ENCODE peak calls at places on chromosomes 4 and X, in five cellular contexts. L is heart right ventricle, X is hepatocyte, U is RWPE1, P is lower leg skin. Q is an unnamed sample.

GRCh38 chrX:21974011-21974385 is 33.5 kb downstream of the SMS start:
- DNase-seq in L (no peak), X (peak; percentile 29), U (peak; percentile 1), P (no peak), Q (no peak)

GRCh38 chr4:30385650-30386049 is 334.5 kb upstream of the PCDH7 start:
- DNase-seq in L (no peak), X (no peak), U (no peak), P (no peak), Q (no peak)

GRCh38 chrX:17007134-17007768 is 60.8 kb downstream of the REPS2 start:
- DNase-seq in L (no peak), X (no peak), U (no peak), P (no peak), Q (no peak)

GRCh38 chr4:148740701-148741100 is 298.5 kb upstream of the NR3C2 start:
- DNase-seq in L (no peak), X (no peak), U (no peak), P (no peak), Q (no peak)

GRCh38 chr4:14767142-14767541 is 235.1 kb upstream of the CPEB2 start:
- DNase-seq in L (no peak), X (no peak), U (no peak), P (no peak), Q (no peak)

GRCh38 chr4:182748949-182749348 is 168.2 kb downstream of the DCTD start:
- DNase-seq in L (no peak), X (no peak), U (peak; percentile 46), P (no peak), Q (no peak)

GRCh38 chr4:48180234-48180633 is 46.2 kb upstream of the TXK start:
- DNase-seq in L (no peak), X (no peak), U (no peak), P (no peak), Q (no peak)

GRCh38 chrX:121641560-121641959 is 594.1 kb downstream of the GLUD2 start:
- DNase-seq in L (no peak), X (no peak), U (peak; percentile 12), P (no peak), Q (no peak)

GRCh38 chr4:55178226-55179005 is 53.0 kb upstream of the KDR start:
- DNase-seq in L (peak; percentile 37), X (no peak), U (no peak), P (no peak), Q (no peak)

GRCh38 chr4:76644831-76645485 is 209.9 kb downstream of the SHROOM3 start:
- DNase-seq in L (no peak), X (no peak), U (no peak), P (no peak), Q (no peak)

GRCh38 chr4:11470709-11471441 is 42.2 kb upstream of the HS3ST1 start:
- DNase-seq in L (no peak), X (no peak), U (no peak), P (no peak), Q (no peak)

GRCh38 chrX:100704581-100705203 is 27.2 kb downstream of the SYTL4 start:
- DNase-seq in L (no peak), X (no peak), U (no peak), P (no peak), Q (no peak)

GRCh38 chr4:27318740-27319139 is 458.1 kb downstream of the STIM2 start:
- DNase-seq in L (peak; percentile 6), X (peak; percentile 57), U (peak; percentile 14), P (no peak), Q (no peak)

GRCh38 chr4:156374069-156374468 is 420.4 kb upstream of the CTSO start:
- DNase-seq in L (no peak), X (no peak), U (no peak), P (no peak), Q (no peak)

GRCh38 chr4:99784836-99785235 is 31.8 kb upstream of the DAPP1 start:
- DNase-seq in L (no peak), X (no peak), U (no peak), P (no peak), Q (no peak)

GRCh38 chr4:165541773-165542459 is 163.1 kb downstream of the CPE start:
- DNase-seq in L (no peak), X (no peak), U (no peak), P (no peak), Q (no peak)

GRCh38 chrX:142036111-142036510 is 132.4 kb downstream of the MAGEC1 start:
- DNase-seq in L (no peak), X (no peak), U (peak; percentile 1), P (no peak), Q (no peak)

GRCh38 chrX:47648376-47648775 is 2.0 kb downstream of the ELK1 start:
- DNase-seq in L (no peak), X (no peak), U (no peak), P (no peak), Q (no peak)

GRCh38 chr4:37223732-37224131 is 20.8 kb upstream of the NWD2 start:
- DNase-seq in L (no peak), X (no peak), U (no peak), P (no peak), Q (no peak)

GRCh38 chrX:133365886-133366611 is 49.2 kb downstream of the GPC4 start:
- DNase-seq in L (no peak), X (peak; percentile 10), U (no peak), P (no peak), Q (no peak)

GRCh38 chr4:16155503-16156169 is 70.6 kb downstream of the TAPT1 start:
- DNase-seq in L (no peak), X (no peak), U (no peak), P (no peak), Q (no peak)

GRCh38 chr4:81786063-81786763 is 314.5 kb upstream of the RASGEF1B start:
- DNase-seq in L (peak; percentile 6), X (peak; percentile 30), U (no peak), P (no peak), Q (no peak)

GRCh38 chrX:24341795-24342194 is 18.6 kb upstream of the SUPT20HL1 start:
- DNase-seq in L (no peak), X (no peak), U (no peak), P (no peak), Q (no peak)

GRCh38 chr4:106277140-106277680 is 38.8 kb downstream of the TBCK start:
- DNase-seq in L (no peak), X (no peak), U (no peak), P (no peak), Q (no peak)

GRCh38 chr4:85457752-85458467 is 17.0 kb upstream of the ARHGAP24 start:
- DNase-seq in L (no peak), X (no peak), U (no peak), P (no peak), Q (no peak)

GRCh38 chr4:44861756-44862155 is 135.4 kb upstream of the GNPDA2 start:
- DNase-seq in L (no peak), X (no peak), U (peak; percentile 4), P (no peak), Q (no peak)

GRCh38 chrX:152641996-152642395 is 4.3 kb downstream of the GABRQ start:
- DNase-seq in L (no peak), X (peak; percentile 13), U (no peak), P (no peak), Q (no peak)

GRCh38 chr4:80074059-80074458 is 1.0 kb upstream of the ANTXR2 start:
- DNase-seq in L (no peak), X (no peak), U (no peak), P (no peak), Q (no peak)

GRCh38 chr4:80071643-80072606 is 1.1 kb downstream of the ANTXR2 start:
- DNase-seq in L (peak; percentile 50), X (peak; percentile 49), U (peak; percentile 38), P (peak; percentile 91), Q (peak; percentile 15)

GRCh38 chr4:80070880-80071620 is 2.0 kb downstream of the ANTXR2 start:
- DNase-seq in L (no peak), X (peak; percentile 34), U (no peak), P (no peak), Q (no peak)

GRCh38 chr4:80073362-80074008 is 456 bp upstream of the ANTXR2 start:
- DNase-seq in L (no peak), X (no peak), U (no peak), P (no peak), Q (no peak)

GRCh38 chr4:80072607-80073361 is at the start of gene ANTXR2:
- DNase-seq in L (peak; percentile 87), X (peak; percentile 92), U (peak; percentile 79), P (peak; percentile 98), Q (peak; percentile 69)
- TF ChIP-seq CTCF in L (no peak), X (peak; percentile 5), U (no peak), P (no peak), Q (no peak)

DNA sequence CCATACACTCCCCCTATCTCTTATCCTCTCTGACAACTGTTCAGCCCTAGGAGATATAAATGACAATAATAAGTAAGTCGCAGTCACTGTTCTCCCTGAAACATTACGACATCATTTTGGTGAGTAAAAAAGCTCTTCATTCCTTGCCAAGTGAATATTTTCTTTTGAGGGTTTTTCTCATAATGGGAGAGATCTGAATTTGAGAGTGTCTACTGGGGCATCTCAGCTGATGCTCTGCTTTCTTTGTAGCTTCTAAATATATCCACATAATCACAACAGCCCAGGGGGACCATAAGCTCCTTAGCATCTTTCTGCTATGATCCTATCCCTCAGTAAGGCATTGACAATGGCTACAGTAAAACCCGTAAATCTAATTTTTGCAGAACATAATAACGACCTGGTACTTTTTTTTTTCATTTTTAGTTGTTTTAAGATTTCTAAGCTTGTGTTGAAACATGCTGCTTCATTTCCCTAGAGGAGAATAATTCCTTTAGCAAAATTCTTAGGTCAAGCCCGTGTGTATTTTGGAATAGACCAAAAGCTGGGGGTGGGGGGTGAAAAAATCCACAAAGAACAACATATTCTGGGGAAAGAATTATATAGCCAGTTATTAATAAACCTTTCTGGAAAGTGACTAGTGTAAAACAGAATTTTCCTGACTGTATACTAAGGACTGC is 78.1 kb upstream of the GPM6B start:
- DNase-seq in L (no peak), X (no peak), U (no peak), P (no peak), Q (no peak)
- TF ChIP-seq CTCF in L (no peak), X (no peak), U (no peak), P (no peak), Q (no peak)

GRCh38 chrX:1074755-1075154 is 137.7 kb downstream of the CRLF2 start:
- DNase-seq in L (no peak), X (no peak), U (no peak), P (no peak), Q (no peak)

GRCh38 chrX:1074172-1074571 is 138.3 kb downstream of the CRLF2 start:
- DNase-seq in L (no peak), X (no peak), U (no peak), P (no peak), Q (no peak)

GRCh38 chrX:1075156-1075555 is 137.3 kb downstream of the CRLF2 start:
- DNase-seq in L (no peak), X (no peak), U (no peak), P (no peak), Q (no peak)

GRCh38 chrX:1072637-1073377 is 139.6 kb downstream of the CRLF2 start:
- DNase-seq in L (no peak), X (no peak), U (no peak), P (no peak), Q (no peak)

GRCh38 chrX:1071351-1071750 is 141.1 kb downstream of the CRLF2 start:
- DNase-seq in L (no peak), X (no peak), U (no peak), P (peak; percentile 76), Q (no peak)
- TF ChIP-seq CTCF in L (no peak), X (no peak), U (no peak), P (no peak), Q (no peak)

DNA sequence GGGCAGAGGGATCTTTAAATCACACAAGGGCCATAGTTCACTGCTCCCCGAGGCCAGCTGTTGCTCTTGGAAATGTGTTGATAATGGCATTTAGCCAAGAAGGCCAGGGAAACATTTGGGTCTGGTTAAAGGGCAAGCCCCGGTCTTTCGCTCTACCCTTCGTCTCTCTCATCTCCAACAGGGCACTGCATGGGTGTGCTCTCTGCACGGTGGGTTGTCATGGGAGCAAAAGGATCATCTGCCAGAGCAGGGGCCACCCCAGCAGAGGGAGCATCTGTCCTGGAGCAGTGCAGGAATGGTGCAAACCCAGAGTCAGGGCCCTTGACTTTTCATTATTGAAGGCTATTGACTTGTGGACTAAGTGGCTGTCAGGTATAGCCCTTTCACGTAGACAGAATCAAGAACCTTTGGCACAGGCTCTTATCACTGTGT is 22.7 kb upstream of the PGRMC2 start:
- DNase-seq in L (peak; percentile 35), X (peak; percentile 34), U (no peak), P (no peak), Q (no peak)
- TF ChIP-seq CTCF in L (peak; percentile 48), X (peak; percentile 19), U (no peak), P (no peak), Q (no peak)

Q was measured in progenitor cell of endocrine pancreas.